ENCODE peak calls at places on chromosomes 5 and 9, in seven cellular contexts. One of them, this sample, is unnamed.

GRCh38 chr9:126000731-126001580 is 253.8 kb downstream of the PBX3 start:
- DNase-seq in GM23338: no peak
- DNase-seq in HCT116: no peak
- DNase-seq in suprapubic skin: peak; percentile 40
- DNase-seq in spleen: no peak
- DNase-seq in HepG2: no peak
- DNase-seq in stomach: no peak
- DNase-seq in this sample: peak; percentile 67

GRCh38 chr9:125121156-125121555 is 22.2 kb downstream of the SCAI start:
- DNase-seq in HepG2: peak; percentile 34
- DNase-seq in GM23338: peak; percentile 58
- DNase-seq in suprapubic skin: no peak
- DNase-seq in HCT116: no peak
- DNase-seq in stomach: no peak
- DNase-seq in spleen: no peak
- DNase-seq in this sample: no peak

GRCh38 chr5:37938861-37939260 is 99.0 kb upstream of the GDNF start:
- DNase-seq in HCT116: no peak
- DNase-seq in spleen: no peak
- DNase-seq in HepG2: no peak
- DNase-seq in suprapubic skin: no peak
- DNase-seq in GM23338: no peak
- DNase-seq in stomach: no peak
- DNase-seq in this sample: no peak

GRCh38 chr5:10528056-10528816 is 35.6 kb upstream of the ANKRD33B start:
- DNase-seq in HCT116: no peak
- DNase-seq in stomach: no peak
- DNase-seq in suprapubic skin: no peak
- DNase-seq in HepG2: no peak
- DNase-seq in GM23338: no peak
- DNase-seq in spleen: no peak
- DNase-seq in this sample: no peak

GRCh38 chr9:125343518-125344284 is 82.1 kb downstream of the GAPVD1 start:
- DNase-seq in spleen: no peak
- DNase-seq in GM23338: peak; percentile 74
- DNase-seq in HCT116: no peak
- DNase-seq in suprapubic skin: no peak
- DNase-seq in HepG2: no peak
- DNase-seq in stomach: no peak
- DNase-seq in this sample: peak; percentile 36

GRCh38 chr5:5335708-5336211 is 86.7 kb upstream of the ICE1 start:
- DNase-seq in spleen: no peak
- DNase-seq in stomach: no peak
- DNase-seq in HepG2: peak; percentile 70
- DNase-seq in suprapubic skin: no peak
- DNase-seq in GM23338: no peak
- DNase-seq in HCT116: peak; percentile 13
- DNase-seq in this sample: no peak

GRCh38 chr9:134689320-134690181 is 47.9 kb downstream of the COL5A1 start:
- DNase-seq in HepG2: peak; percentile 10
- DNase-seq in stomach: peak; percentile 56
- DNase-seq in spleen: peak; percentile 84
- DNase-seq in GM23338: peak; percentile 59
- DNase-seq in HCT116: peak; percentile 29
- DNase-seq in suprapubic skin: no peak
- DNase-seq in this sample: peak; percentile 86

GRCh38 chr5:179263391-179264052 is 81.7 kb downstream of the ADAMTS2 start:
- DNase-seq in HCT116: no peak
- DNase-seq in suprapubic skin: peak; percentile 41
- DNase-seq in GM23338: no peak
- DNase-seq in spleen: no peak
- DNase-seq in stomach: peak; percentile 20
- DNase-seq in HepG2: no peak
- DNase-seq in this sample: peak; percentile 63

GRCh38 chr9:92671323-92671722 is 1.4 kb upstream of the IPPK start:
- DNase-seq in GM23338: peak; percentile 40
- DNase-seq in suprapubic skin: peak; percentile 80
- DNase-seq in stomach: no peak
- DNase-seq in HCT116: peak; percentile 82
- DNase-seq in HepG2: peak; percentile 47
- DNase-seq in spleen: no peak
- DNase-seq in this sample: peak; percentile 18

GRCh38 chr9:127778280-127779135 is at the start of gene SH2D3C:
- DNase-seq in GM23338: no peak
- DNase-seq in spleen: peak; percentile 94
- DNase-seq in stomach: no peak
- DNase-seq in HepG2: no peak
- DNase-seq in suprapubic skin: no peak
- DNase-seq in HCT116: no peak
- DNase-seq in this sample: peak; percentile 84

GRCh38 chr9:124770359-124771020 is 621 bp downstream of the NR6A1 start:
- DNase-seq in spleen: no peak
- DNase-seq in GM23338: peak; percentile 76
- DNase-seq in HepG2: no peak
- DNase-seq in stomach: no peak
- DNase-seq in suprapubic skin: peak; percentile 78
- DNase-seq in HCT116: no peak
- DNase-seq in this sample: peak; percentile 66

GRCh38 chr5:142385194-142385593 is 60.4 kb upstream of the SPRY4 start:
- DNase-seq in GM23338: no peak
- DNase-seq in HepG2: no peak
- DNase-seq in suprapubic skin: no peak
- DNase-seq in HCT116: no peak
- DNase-seq in spleen: no peak
- DNase-seq in stomach: no peak
- DNase-seq in this sample: no peak

GRCh38 chr9:18056993-18057369 is 417.0 kb upstream of the ADAMTSL1 start:
- DNase-seq in spleen: no peak
- DNase-seq in HCT116: no peak
- DNase-seq in suprapubic skin: no peak
- DNase-seq in stomach: no peak
- DNase-seq in GM23338: no peak
- DNase-seq in HepG2: no peak
- DNase-seq in this sample: no peak

GRCh38 chr5:38316544-38317224 is 58.3 kb downstream of the EGFLAM start:
- DNase-seq in spleen: no peak
- DNase-seq in GM23338: no peak
- DNase-seq in stomach: no peak
- DNase-seq in suprapubic skin: no peak
- DNase-seq in HepG2: no peak
- DNase-seq in HCT116: no peak
- DNase-seq in this sample: no peak

GRCh38 chr9:7536310-7536939 is 263.2 kb downstream of the DMAC1 start:
- DNase-seq in stomach: peak; percentile 32
- DNase-seq in spleen: no peak
- DNase-seq in HCT116: peak; percentile 18
- DNase-seq in suprapubic skin: no peak
- DNase-seq in GM23338: peak; percentile 87
- DNase-seq in HepG2: peak; percentile 45
- DNase-seq in this sample: no peak

GRCh38 chr9:111037744-111038335 is 430 bp downstream of the LPAR1 start:
- DNase-seq in suprapubic skin: peak; percentile 64
- DNase-seq in spleen: peak; percentile 83
- DNase-seq in GM23338: peak; percentile 82
- DNase-seq in HepG2: peak; percentile 6
- DNase-seq in HCT116: peak; percentile 3
- DNase-seq in stomach: peak; percentile 40
- DNase-seq in this sample: peak; percentile 90

GRCh38 chr9:97109194-97109811 is 70.4 kb upstream of the CTSV start:
- DNase-seq in HepG2: peak; percentile 64
- DNase-seq in GM23338: peak; percentile 91
- DNase-seq in stomach: peak; percentile 70
- DNase-seq in spleen: no peak
- DNase-seq in HCT116: peak; percentile 69
- DNase-seq in suprapubic skin: no peak
- DNase-seq in this sample: no peak

GRCh38 chr5:40224421-40224820 is 455.3 kb upstream of the PTGER4 start:
- DNase-seq in stomach: no peak
- DNase-seq in HepG2: no peak
- DNase-seq in spleen: no peak
- DNase-seq in HCT116: no peak
- DNase-seq in suprapubic skin: no peak
- DNase-seq in GM23338: no peak
- DNase-seq in this sample: no peak

GRCh38 chr9:96232539-96233241 is 69.3 kb downstream of the HSD17B3 start:
- DNase-seq in spleen: no peak
- DNase-seq in HCT116: no peak
- DNase-seq in GM23338: peak; percentile 78
- DNase-seq in HepG2: peak; percentile 41
- DNase-seq in stomach: no peak
- DNase-seq in suprapubic skin: no peak
- DNase-seq in this sample: no peak

GRCh38 chr9:8857330-8858249 is 1058.0 kb upstream of the DMAC1 start:
- DNase-seq in GM23338: peak; percentile 86
- DNase-seq in suprapubic skin: peak; percentile 55
- DNase-seq in stomach: peak; percentile 29
- DNase-seq in HepG2: no peak
- DNase-seq in spleen: peak; percentile 76
- DNase-seq in HCT116: no peak
- DNase-seq in this sample: peak; percentile 27

GRCh38 chr9:125732562-125732961 is 14.6 kb upstream of the PBX3 start:
- DNase-seq in spleen: no peak
- DNase-seq in HCT116: no peak
- DNase-seq in GM23338: peak; percentile 62
- DNase-seq in suprapubic skin: no peak
- DNase-seq in stomach: no peak
- DNase-seq in HepG2: no peak
- DNase-seq in this sample: no peak

DNA sequence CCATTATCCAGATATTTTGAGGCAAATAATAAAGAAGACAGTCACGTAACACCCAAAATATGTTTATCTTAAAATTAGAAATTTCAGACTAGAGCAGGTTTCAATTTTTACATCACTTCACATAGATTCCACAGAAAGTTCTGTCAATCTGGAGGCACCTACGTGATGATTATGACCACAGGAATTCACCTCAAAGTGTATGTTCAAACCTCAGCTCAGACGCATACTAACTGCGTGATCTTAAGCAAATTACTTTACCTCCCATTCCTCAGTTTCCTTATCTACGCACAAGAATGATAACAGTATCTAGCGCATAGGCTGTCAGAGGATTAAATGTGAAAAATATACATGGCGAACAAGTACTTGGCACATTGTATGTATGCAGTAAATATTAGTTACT is 5.9 kb upstream of the CDH6 start:
- DNase-seq in stomach: no peak
- DNase-seq in spleen: no peak
- DNase-seq in suprapubic skin: no peak
- DNase-seq in HCT116: no peak
- DNase-seq in GM23338: no peak
- DNase-seq in HepG2: no peak
- DNase-seq in this sample: no peak
- H3K27me3 ChIP-seq in stomach: peaks cover 4% of the 10 kb centered on the region
- H3K27me3 ChIP-seq in spleen: peaks cover 5% of the 10 kb centered on the region
- H3K27me3 ChIP-seq in suprapubic skin: peaks cover 8% of the 10 kb centered on the region
- H3K27me3 ChIP-seq in HCT116: no peaks in the 10 kb centered on the region
- H3K27me3 ChIP-seq in GM23338: peaks cover 14% of the 10 kb centered on the region
- H3K27me3 ChIP-seq in HepG2: no peaks in the 10 kb centered on the region
- H3K27me3 ChIP-seq in this sample: no peaks in the 10 kb centered on the region

DNA sequence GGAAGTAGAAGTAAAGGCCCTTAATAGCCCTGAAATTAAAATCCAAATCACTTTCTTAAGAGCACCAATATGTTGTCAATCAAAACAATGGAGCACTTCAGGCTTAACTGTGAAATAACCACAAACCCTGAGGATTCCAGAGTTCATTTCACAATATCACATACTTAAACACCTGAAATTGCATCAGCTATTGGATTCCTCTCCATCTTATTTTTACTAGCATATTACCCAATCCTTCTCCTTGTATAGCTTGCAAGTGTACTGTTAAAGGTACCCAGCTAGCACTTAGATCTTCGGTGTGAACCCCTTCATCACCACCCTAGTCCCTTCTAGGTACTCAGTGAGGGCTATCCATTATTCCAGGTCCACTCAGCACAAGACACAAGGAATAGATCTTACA is 287.3 kb downstream of the EFNA5 start:
- DNase-seq in HCT116: no peak
- DNase-seq in HepG2: no peak
- DNase-seq in stomach: no peak
- DNase-seq in suprapubic skin: no peak
- DNase-seq in GM23338: no peak
- DNase-seq in spleen: no peak
- DNase-seq in this sample: no peak
- H3K4me1 ChIP-seq in HCT116: peaks cover 29% of the 10 kb centered on the region
- H3K4me1 ChIP-seq in HepG2: peaks cover 8% of the 10 kb centered on the region
- H3K4me1 ChIP-seq in stomach: peaks cover 6% of the 10 kb centered on the region
- H3K4me1 ChIP-seq in suprapubic skin: peaks cover 19% of the 10 kb centered on the region
- H3K4me1 ChIP-seq in GM23338: peaks cover 39% of the 10 kb centered on the region
- H3K4me1 ChIP-seq in spleen: peaks cover 4% of the 10 kb centered on the region
- H3K4me1 ChIP-seq in this sample: peaks cover 8% of the 10 kb centered on the region

GRCh38 chr5:172870261-172870806 is 36.3 kb downstream of the ERGIC1 start:
- DNase-seq in spleen: peak; percentile 68
- DNase-seq in GM23338: no peak
- DNase-seq in stomach: no peak
- DNase-seq in suprapubic skin: peak; percentile 81
- DNase-seq in HepG2: no peak
- DNase-seq in HCT116: no peak
- DNase-seq in this sample: peak; percentile 85
- TF ChIP-seq POLR2AphosphoS5 in spleen: no peak
- TF ChIP-seq POLR2AphosphoS5 in GM23338: no peak
- TF ChIP-seq POLR2AphosphoS5 in stomach: peak; percentile 52
- TF ChIP-seq POLR2AphosphoS5 in suprapubic skin: no peak
- TF ChIP-seq POLR2AphosphoS5 in HepG2: no peak
- TF ChIP-seq POLR2AphosphoS5 in HCT116: no peak
- TF ChIP-seq POLR2AphosphoS5 in this sample: peak; percentile 90

GRCh38 chr9:133534346-133535284 is at the start of gene ADAMTSL2:
- DNase-seq in suprapubic skin: no peak
- DNase-seq in stomach: peak; percentile 73
- DNase-seq in spleen: no peak
- DNase-seq in HepG2: peak; percentile 73
- DNase-seq in GM23338: peak; percentile 71
- DNase-seq in HCT116: no peak
- DNase-seq in this sample: peak; percentile 95
- H3K27me3 ChIP-seq in suprapubic skin: peaks cover 63% of the 10 kb centered on the region
- H3K27me3 ChIP-seq in stomach: peaks cover 21% of the 10 kb centered on the region
- H3K27me3 ChIP-seq in spleen: peaks cover 14% of the 10 kb centered on the region
- H3K27me3 ChIP-seq in HepG2: peaks cover 8% of the 10 kb centered on the region
- H3K27me3 ChIP-seq in GM23338: peaks cover 9% of the 10 kb centered on the region
- H3K27me3 ChIP-seq in HCT116: no peaks in the 10 kb centered on the region
- H3K27me3 ChIP-seq in this sample: no peaks in the 10 kb centered on the region

GRCh38 chr5:14395411-14395810 is 186.2 kb upstream of the OTULINL start:
- DNase-seq in HCT116: no peak
- DNase-seq in HepG2: no peak
- DNase-seq in spleen: no peak
- DNase-seq in stomach: no peak
- DNase-seq in GM23338: no peak
- DNase-seq in suprapubic skin: no peak
- DNase-seq in this sample: no peak

GRCh38 chr5:14396071-14396470 is 185.5 kb upstream of the OTULINL start:
- DNase-seq in HCT116: no peak
- DNase-seq in suprapubic skin: no peak
- DNase-seq in HepG2: no peak
- DNase-seq in spleen: no peak
- DNase-seq in stomach: no peak
- DNase-seq in GM23338: no peak
- DNase-seq in this sample: no peak

GRCh38 chr5:14399054-14399657 is 182.4 kb upstream of the OTULINL start:
- DNase-seq in stomach: no peak
- DNase-seq in GM23338: peak; percentile 72
- DNase-seq in spleen: no peak
- DNase-seq in HCT116: peak; percentile 21
- DNase-seq in suprapubic skin: no peak
- DNase-seq in HepG2: peak; percentile 28
- DNase-seq in this sample: no peak

GRCh38 chr5:14400085-14400484 is 181.5 kb upstream of the OTULINL start:
- DNase-seq in GM23338: no peak
- DNase-seq in spleen: no peak
- DNase-seq in stomach: no peak
- DNase-seq in suprapubic skin: no peak
- DNase-seq in HepG2: no peak
- DNase-seq in HCT116: no peak
- DNase-seq in this sample: no peak

GRCh38 chr5:14397717-14398116 is 183.9 kb upstream of the OTULINL start:
- DNase-seq in GM23338: no peak
- DNase-seq in spleen: no peak
- DNase-seq in HCT116: no peak
- DNase-seq in HepG2: no peak
- DNase-seq in stomach: no peak
- DNase-seq in suprapubic skin: no peak
- DNase-seq in this sample: no peak
- H3K4me1 ChIP-seq in GM23338: no peaks in the 10 kb centered on the region
- H3K4me1 ChIP-seq in spleen: no peaks in the 10 kb centered on the region
- H3K4me1 ChIP-seq in HCT116: peaks cover 8% of the 10 kb centered on the region
- H3K4me1 ChIP-seq in HepG2: no peaks in the 10 kb centered on the region
- H3K4me1 ChIP-seq in stomach: peaks cover 25% of the 10 kb centered on the region
- H3K4me1 ChIP-seq in suprapubic skin: peaks cover 9% of the 10 kb centered on the region
- H3K4me1 ChIP-seq in this sample: no peaks in the 10 kb centered on the region

This sample was measured in upper lobe of left lung.